ENCODE peak calls at places on chromosomes 5 and 9, in eight cellular contexts. One of them, this sample, is unnamed.

GRCh38 chr9:75111019-75111622 is 22.8 kb downstream of the OSTF1 start:
- DNase-seq in CD4-positive, CD25-positive, alpha-beta regulatory T cell: no peak
- DNase-seq in NCI-H1092 treated with DMSO at 0.1 percent for 48 hours: no peak
- DNase-seq in right lobe of liver: no peak
- DNase-seq in G401: no peak
- DNase-seq in left colon: peak
- DNase-seq in foreskin fibroblast: no peak
- DNase-seq in CD4-positive, alpha-beta memory T cell: no peak
- DNase-seq in this sample: peak

GRCh38 chr5:405421-405820 is 37.6 kb upstream of the EXOC3 start:
- DNase-seq in CD4-positive, CD25-positive, alpha-beta regulatory T cell: no peak
- DNase-seq in NCI-H1092 treated with DMSO at 0.1 percent for 48 hours: no peak
- DNase-seq in right lobe of liver: no peak
- DNase-seq in G401: no peak
- DNase-seq in left colon: no peak
- DNase-seq in foreskin fibroblast: no peak
- DNase-seq in CD4-positive, alpha-beta memory T cell: no peak
- DNase-seq in this sample: no peak

GRCh38 chr9:91178281-91179236 is 183.2 kb downstream of the AUH start:
- DNase-seq in CD4-positive, CD25-positive, alpha-beta regulatory T cell: no peak
- DNase-seq in NCI-H1092 treated with DMSO at 0.1 percent for 48 hours: no peak
- DNase-seq in right lobe of liver: peak
- DNase-seq in G401: no peak
- DNase-seq in left colon: no peak
- DNase-seq in foreskin fibroblast: no peak
- DNase-seq in CD4-positive, alpha-beta memory T cell: no peak
- DNase-seq in this sample: no peak

GRCh38 chr5:150443242-150444075 is 6.1 kb downstream of the RPS14 start:
- DNase-seq in CD4-positive, CD25-positive, alpha-beta regulatory T cell: no peak
- DNase-seq in NCI-H1092 treated with DMSO at 0.1 percent for 48 hours: no peak
- DNase-seq in right lobe of liver: no peak
- DNase-seq in G401: no peak
- DNase-seq in left colon: no peak
- DNase-seq in foreskin fibroblast: no peak
- DNase-seq in CD4-positive, alpha-beta memory T cell: no peak
- DNase-seq in this sample: no peak

GRCh38 chr5:29370248-29370647 is 1823.2 kb upstream of the CDH6 start:
- DNase-seq in CD4-positive, CD25-positive, alpha-beta regulatory T cell: no peak
- DNase-seq in NCI-H1092 treated with DMSO at 0.1 percent for 48 hours: no peak
- DNase-seq in right lobe of liver: no peak
- DNase-seq in G401: no peak
- DNase-seq in left colon: no peak
- DNase-seq in foreskin fibroblast: no peak
- DNase-seq in CD4-positive, alpha-beta memory T cell: no peak
- DNase-seq in this sample: no peak

GRCh38 chr9:113929634-113930092 is 53.6 kb downstream of the ZNF618 start:
- DNase-seq in CD4-positive, CD25-positive, alpha-beta regulatory T cell: no peak
- DNase-seq in NCI-H1092 treated with DMSO at 0.1 percent for 48 hours: no peak
- DNase-seq in right lobe of liver: no peak
- DNase-seq in G401: no peak
- DNase-seq in left colon: no peak
- DNase-seq in foreskin fibroblast: peak
- DNase-seq in CD4-positive, alpha-beta memory T cell: no peak
- DNase-seq in this sample: no peak

GRCh38 chr5:62431735-62432617 is 19.4 kb downstream of the IPO11 start:
- DNase-seq in CD4-positive, CD25-positive, alpha-beta regulatory T cell: no peak
- DNase-seq in NCI-H1092 treated with DMSO at 0.1 percent for 48 hours: no peak
- DNase-seq in right lobe of liver: no peak
- DNase-seq in G401: no peak
- DNase-seq in left colon: peak
- DNase-seq in foreskin fibroblast: peak
- DNase-seq in CD4-positive, alpha-beta memory T cell: no peak
- DNase-seq in this sample: no peak

GRCh38 chr9:98491778-98492177 is 217.0 kb downstream of the GABBR2 start:
- DNase-seq in CD4-positive, CD25-positive, alpha-beta regulatory T cell: no peak
- DNase-seq in NCI-H1092 treated with DMSO at 0.1 percent for 48 hours: no peak
- DNase-seq in right lobe of liver: no peak
- DNase-seq in G401: no peak
- DNase-seq in left colon: no peak
- DNase-seq in foreskin fibroblast: peak
- DNase-seq in CD4-positive, alpha-beta memory T cell: no peak
- DNase-seq in this sample: no peak

GRCh38 chr5:124090115-124090514 is 578.1 kb downstream of the CSNK1G3 start:
- DNase-seq in CD4-positive, CD25-positive, alpha-beta regulatory T cell: no peak
- DNase-seq in NCI-H1092 treated with DMSO at 0.1 percent for 48 hours: no peak
- DNase-seq in right lobe of liver: no peak
- DNase-seq in G401: no peak
- DNase-seq in left colon: no peak
- DNase-seq in foreskin fibroblast: no peak
- DNase-seq in CD4-positive, alpha-beta memory T cell: no peak
- DNase-seq in this sample: no peak

GRCh38 chr9:4550777-4551476 is 60.7 kb downstream of the SLC1A1 start:
- DNase-seq in CD4-positive, CD25-positive, alpha-beta regulatory T cell: no peak
- DNase-seq in NCI-H1092 treated with DMSO at 0.1 percent for 48 hours: peak
- DNase-seq in right lobe of liver: peak
- DNase-seq in G401: no peak
- DNase-seq in left colon: no peak
- DNase-seq in foreskin fibroblast: peak
- DNase-seq in CD4-positive, alpha-beta memory T cell: peak
- DNase-seq in this sample: no peak

GRCh38 chr5:149325166-149325735 is 20.0 kb upstream of the GRPEL2 start:
- DNase-seq in CD4-positive, CD25-positive, alpha-beta regulatory T cell: no peak
- DNase-seq in NCI-H1092 treated with DMSO at 0.1 percent for 48 hours: no peak
- DNase-seq in right lobe of liver: no peak
- DNase-seq in G401: no peak
- DNase-seq in left colon: no peak
- DNase-seq in foreskin fibroblast: no peak
- DNase-seq in CD4-positive, alpha-beta memory T cell: no peak
- DNase-seq in this sample: no peak

GRCh38 chr5:167250996-167251395 is 1040.4 kb upstream of the WWC1 start:
- DNase-seq in CD4-positive, CD25-positive, alpha-beta regulatory T cell: no peak
- DNase-seq in NCI-H1092 treated with DMSO at 0.1 percent for 48 hours: no peak
- DNase-seq in right lobe of liver: no peak
- DNase-seq in G401: no peak
- DNase-seq in left colon: no peak
- DNase-seq in foreskin fibroblast: no peak
- DNase-seq in CD4-positive, alpha-beta memory T cell: no peak
- DNase-seq in this sample: no peak

This sample was measured in Peyer's patch.